ENCODE peak calls at places on chromosomes 3 and 15, in four cellular contexts. E, W, C and Z are unnamed samples.

GRCh38 chr3:177068967-177069366 is 128.3 kb downstream of the TBL1XR1 start:
- DNase-seq in E (no peak), W (no peak), C (no peak), Z (no peak)

GRCh38 chr15:83747050-83747717 is 93.3 kb downstream of the ADAMTSL3 start:
- DNase-seq in E (peak), W (no peak), C (no peak), Z (no peak)

GRCh38 chr15:35362195-35362829 is 183.7 kb downstream of the DPH6 start:
- DNase-seq in E (no peak), W (no peak), C (no peak), Z (no peak)

GRCh38 chr15:53716909-53717878 is 42.3 kb downstream of the WDR72 start:
- DNase-seq in E (peak), W (no peak), C (no peak), Z (no peak)

GRCh38 chr15:101258238-101259144 is 6.6 kb upstream of the CHSY1 start:
- DNase-seq in E (peak), W (peak), C (peak), Z (peak)

GRCh38 chr15:96359772-96360498 is 29.4 kb downstream of the NR2F2 start:
- DNase-seq in E (no peak), W (no peak), C (no peak), Z (peak)

GRCh38 chr3:194431553-194431952 is 32.5 kb upstream of the GP5 start:
- DNase-seq in E (no peak), W (no peak), C (no peak), Z (peak)

GRCh38 chr15:80076321-80077318 is 17.1 kb downstream of the ZFAND6 start:
- DNase-seq in E (peak), W (no peak), C (no peak), Z (no peak)

GRCh38 chr3:130760922-130761321 is 14.3 kb upstream of the PIK3R4 start:
- DNase-seq in E (no peak), W (no peak), C (no peak), Z (no peak)

GRCh38 chr3:30585654-30586053 is 20.7 kb upstream of the TGFBR2 start:
- DNase-seq in E (no peak), W (no peak), C (no peak), Z (peak)

GRCh38 chr15:75531041-75531450 is 48.1 kb downstream of the PTPN9 start:
- DNase-seq in E (no peak), W (no peak), C (no peak), Z (no peak)

GRCh38 chr15:80902298-80902801 is 87.3 kb downstream of the MESD start:
- DNase-seq in E (no peak), W (peak), C (no peak), Z (no peak)

GRCh38 chr15:82709421-82710207 is at the start of gene AP3B2:
- DNase-seq in E (peak), W (peak), C (no peak), Z (peak)

GRCh38 chr3:122189357-122189756 is 5.9 kb downstream of the CASR start:
- DNase-seq in E (no peak), W (no peak), C (no peak), Z (no peak)

DNA sequence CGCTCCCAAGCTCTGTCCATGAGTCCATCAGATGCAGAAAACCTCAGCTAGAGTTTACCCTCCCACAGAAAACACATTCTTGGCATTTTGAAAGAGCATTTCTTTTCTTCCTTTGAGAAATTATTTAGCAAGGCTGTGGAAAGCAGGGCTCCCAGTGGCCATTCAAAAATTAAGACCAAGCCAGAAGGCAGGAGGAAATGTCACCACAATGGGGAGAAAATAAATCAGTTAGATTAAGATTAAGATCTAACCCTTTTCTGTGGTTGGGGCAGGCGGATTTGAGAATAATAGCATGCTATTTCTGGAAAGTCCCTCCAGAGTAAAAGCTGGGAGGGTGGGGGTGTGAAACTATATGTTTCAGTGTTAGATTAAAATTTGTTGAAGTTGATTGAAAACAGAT is 20.2 kb downstream of the LRIG1 start:
- DNase-seq in E (peak), W (no peak), C (peak), Z (no peak)
- TF ChIP-seq FOXM1 in E (no peak), W (no peak), C (peak), Z (no peak)

DNA sequence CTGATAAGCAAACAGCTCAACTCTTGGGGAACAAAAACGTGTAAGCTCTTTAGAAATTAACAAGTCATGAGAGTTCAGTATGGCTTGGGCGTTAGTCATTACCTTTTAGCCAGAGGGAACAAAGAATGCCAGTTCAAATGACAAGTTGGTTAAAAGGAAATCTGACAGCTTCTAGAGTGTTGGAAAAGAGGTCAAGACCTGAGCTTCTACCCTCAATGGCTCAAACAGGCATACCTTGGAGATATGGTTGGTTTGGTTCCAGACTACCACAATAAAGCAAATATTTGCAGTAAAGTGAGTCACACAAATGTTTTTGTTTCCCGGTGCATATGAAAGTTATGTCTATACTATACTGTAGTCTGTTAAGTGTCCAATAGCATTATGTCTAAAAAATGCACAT is 136.1 kb downstream of the CACNA1D start:
- DNase-seq in E (peak), W (no peak), C (no peak), Z (no peak)
- H3K27ac ChIP-seq in E (no peak), W (no peak), C (no peak), Z (no peak)

GRCh38 chr15:26807517-26808427 is 34.9 kb upstream of the GABRB3 start:
- DNase-seq in E (no peak), W (no peak), C (no peak), Z (no peak)

GRCh38 chr15:26806161-26806560 is 33.3 kb upstream of the GABRB3 start:
- DNase-seq in E (no peak), W (no peak), C (no peak), Z (peak)

GRCh38 chr15:26806574-26806973 is 33.7 kb upstream of the GABRB3 start:
- DNase-seq in E (no peak), W (no peak), C (no peak), Z (no peak)

GRCh38 chr15:26805470-26805869 is 32.6 kb upstream of the GABRB3 start:
- DNase-seq in E (no peak), W (no peak), C (no peak), Z (no peak)

DNA sequence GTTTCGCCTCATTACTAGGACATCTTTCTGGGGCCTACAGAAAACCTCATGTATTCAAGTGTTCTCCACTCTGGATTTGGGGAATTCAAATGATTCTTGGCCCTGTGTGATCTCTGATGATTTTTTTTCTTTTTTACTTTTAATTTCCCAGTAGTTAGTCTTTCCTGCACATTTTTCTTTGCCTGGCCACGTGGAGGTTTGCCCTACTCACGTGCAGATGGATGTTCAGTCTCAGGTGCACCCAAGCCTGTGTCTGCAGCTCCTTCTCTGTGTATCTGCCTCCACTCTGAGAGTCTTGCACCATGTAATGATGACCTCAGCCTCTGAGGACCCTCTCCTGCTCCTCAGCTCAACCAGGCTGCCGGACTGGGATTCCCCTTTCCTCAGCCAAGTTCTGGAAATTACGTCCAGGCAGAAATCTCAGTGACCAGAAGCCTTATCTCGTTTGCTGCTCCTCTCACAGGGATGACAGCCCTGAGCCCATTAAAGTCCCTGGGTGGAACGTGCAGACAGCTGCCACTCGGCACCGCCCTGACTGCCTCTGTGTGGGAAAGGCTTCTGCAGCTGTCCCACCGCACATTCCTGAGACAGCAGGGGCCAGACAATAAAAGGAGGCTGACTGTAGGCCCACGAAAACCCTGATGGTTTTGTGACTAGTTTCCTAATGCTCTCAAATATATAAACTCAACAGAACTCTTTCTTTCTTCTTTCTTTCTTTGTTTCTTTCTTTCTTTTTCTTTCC is 31.4 kb upstream of the GABRB3 start:
- DNase-seq in E (no peak), W (no peak), C (no peak), Z (no peak)
- TF ChIP-seq SIN3A in E (no peak), W (no peak), C (no peak), Z (no peak)

GRCh38 chr3:65479967-65480366 is 558.8 kb downstream of the MAGI1 start:
- DNase-seq in E (no peak), W (no peak), C (no peak), Z (no peak)
- TF ChIP-seq FOXM1 in E (no peak), W (no peak), C (no peak), Z (no peak)

GRCh38 chr3:81443948-81444347 is 317.5 kb downstream of the GBE1 start:
- DNase-seq in E (no peak), W (no peak), C (no peak), Z (no peak)
- H3K27ac ChIP-seq in E (no peak), W (no peak), C (no peak), Z (peak)

GRCh38 chr15:77009646-77010311 is 14.9 kb downstream of the PSTPIP1 start:
- DNase-seq in E (no peak), W (no peak), C (no peak), Z (no peak)
- TF ChIP-seq SIN3A in E (no peak), W (no peak), C (no peak), Z (no peak)